ENCODE peak calls at places on chromosome 4, in four cellular contexts. One of them, this sample, is unnamed.

GRCh38 chr4:81471361-81472248 is at the start of gene RASGEF1B:
- DNase-seq in A549: peak
- DNase-seq in H1: peak
- DNase-seq in HepG2: peak
- DNase-seq in this sample: peak

GRCh38 chr4:83328486-83328885 is 6.2 kb downstream of the HPSE start:
- DNase-seq in H1: peak
- DNase-seq in HepG2: no peak
- DNase-seq in A549: no peak
- DNase-seq in this sample: peak

GRCh38 chr4:177508662-177509061 is 66.4 kb upstream of the AGA start:
- DNase-seq in A549: no peak
- DNase-seq in HepG2: no peak
- DNase-seq in H1: no peak
- DNase-seq in this sample: no peak

GRCh38 chr4:55154290-55154880 is 29.0 kb upstream of the KDR start:
- DNase-seq in A549: no peak
- DNase-seq in HepG2: no peak
- DNase-seq in H1: no peak
- DNase-seq in this sample: no peak

GRCh38 chr4:79476196-79476595 is 68.2 kb upstream of the GK2 start:
- DNase-seq in HepG2: no peak
- DNase-seq in A549: no peak
- DNase-seq in H1: no peak
- DNase-seq in this sample: no peak

GRCh38 chr4:108592674-108592986 is 27.7 kb upstream of the RPL34 start:
- DNase-seq in HepG2: peak
- DNase-seq in A549: no peak
- DNase-seq in H1: no peak
- DNase-seq in this sample: no peak

GRCh38 chr4:17276821-17277220 is 235.1 kb downstream of the QDPR start:
- DNase-seq in A549: no peak
- DNase-seq in HepG2: no peak
- DNase-seq in H1: no peak
- DNase-seq in this sample: no peak

GRCh38 chr4:31651541-31651940 is 931.4 kb downstream of the PCDH7 start:
- DNase-seq in H1: no peak
- DNase-seq in HepG2: no peak
- DNase-seq in A549: no peak
- DNase-seq in this sample: no peak

GRCh38 chr4:35250771-35251170 is 993.5 kb downstream of the ARAP2 start:
- DNase-seq in H1: no peak
- DNase-seq in A549: no peak
- DNase-seq in HepG2: no peak
- DNase-seq in this sample: no peak

GRCh38 chr4:137694138-137694537 is 161.8 kb upstream of the PCDH18 start:
- DNase-seq in A549: no peak
- DNase-seq in H1: no peak
- DNase-seq in HepG2: no peak
- DNase-seq in this sample: no peak

GRCh38 chr4:136900706-136901105 is 631.6 kb downstream of the PCDH18 start:
- DNase-seq in H1: no peak
- DNase-seq in A549: no peak
- DNase-seq in HepG2: no peak
- DNase-seq in this sample: no peak

GRCh38 chr4:4502694-4503311 is 39.0 kb downstream of the STX18 start:
- DNase-seq in A549: no peak
- DNase-seq in H1: no peak
- DNase-seq in HepG2: no peak
- DNase-seq in this sample: peak

GRCh38 chr4:121597346-121597934 is 99.3 kb downstream of the ANXA5 start:
- DNase-seq in H1: no peak
- DNase-seq in HepG2: no peak
- DNase-seq in A549: no peak
- DNase-seq in this sample: no peak

GRCh38 chr4:15400276-15400675 is 27.6 kb upstream of the C1QTNF7 start:
- DNase-seq in HepG2: no peak
- DNase-seq in A549: no peak
- DNase-seq in H1: no peak
- DNase-seq in this sample: no peak

GRCh38 chr4:110193822-110194761 is 4.3 kb downstream of the ELOVL6 start:
- DNase-seq in A549: peak
- DNase-seq in H1: peak
- DNase-seq in HepG2: peak
- DNase-seq in this sample: peak

GRCh38 chr4:73345399-73345975 is 58.6 kb upstream of the ALB start:
- DNase-seq in A549: peak
- DNase-seq in HepG2: peak
- DNase-seq in H1: no peak
- DNase-seq in this sample: no peak

GRCh38 chr4:103375278-103375677 is 177.1 kb upstream of the CENPE start:
- DNase-seq in HepG2: no peak
- DNase-seq in H1: no peak
- DNase-seq in A549: no peak
- DNase-seq in this sample: no peak

GRCh38 chr4:121973791-121974190 is 21.9 kb upstream of the TRPC3 start:
- DNase-seq in A549: no peak
- DNase-seq in H1: no peak
- DNase-seq in HepG2: no peak
- DNase-seq in this sample: no peak

GRCh38 chr4:56731857-56732256 is 50.8 kb upstream of the HOPX start:
- DNase-seq in H1: no peak
- DNase-seq in A549: no peak
- DNase-seq in HepG2: no peak
- DNase-seq in this sample: peak

GRCh38 chr4:159103406-159104131 is 690 bp downstream of the RAPGEF2 start:
- DNase-seq in HepG2: no peak
- DNase-seq in H1: peak
- DNase-seq in A549: peak
- DNase-seq in this sample: peak

GRCh38 chr4:124060261-124060918 is 652.1 kb downstream of the ANKRD50 start:
- DNase-seq in H1: no peak
- DNase-seq in A549: no peak
- DNase-seq in HepG2: no peak
- DNase-seq in this sample: no peak

GRCh38 chr4:97585274-97585673 is 558.0 kb downstream of the STPG2 start:
- DNase-seq in H1: no peak
- DNase-seq in HepG2: no peak
- DNase-seq in A549: no peak
- DNase-seq in this sample: no peak

GRCh38 chr4:73620115-73620792 is at the start of gene RASSF6:
- DNase-seq in HepG2: no peak
- DNase-seq in A549: no peak
- DNase-seq in H1: peak
- DNase-seq in this sample: no peak

GRCh38 chr4:146330392-146330791 is 116.1 kb downstream of the REELD1 start:
- DNase-seq in HepG2: no peak
- DNase-seq in H1: no peak
- DNase-seq in A549: no peak
- DNase-seq in this sample: no peak

GRCh38 chr4:109486007-109486406 is 52.4 kb downstream of the SEC24B start:
- DNase-seq in HepG2: no peak
- DNase-seq in H1: no peak
- DNase-seq in A549: no peak
- DNase-seq in this sample: no peak

GRCh38 chr4:86818845-86819244 is 30.3 kb downstream of the SLC10A6 start:
- DNase-seq in HepG2: peak
- DNase-seq in H1: no peak
- DNase-seq in A549: no peak
- DNase-seq in this sample: no peak

DNA sequence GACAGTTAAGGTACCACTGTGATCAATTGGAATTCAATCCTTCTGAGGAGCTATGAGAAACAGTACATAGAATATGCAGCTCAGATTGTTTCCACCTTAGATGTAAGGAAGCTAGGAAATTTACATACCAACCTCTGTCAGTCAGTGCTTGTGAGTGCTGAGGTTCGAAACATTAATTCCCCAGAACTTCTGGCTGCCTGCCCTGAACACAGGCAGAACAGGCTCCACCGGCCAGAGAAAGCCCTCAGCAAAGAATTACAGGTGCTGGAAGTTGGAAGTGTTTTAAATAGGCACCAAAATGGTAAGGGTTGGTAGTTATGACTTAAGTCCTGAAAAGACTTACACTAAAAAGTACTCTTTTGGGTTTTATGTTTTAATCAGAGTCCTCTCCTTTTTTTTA is 651.8 kb downstream of the C4orf33 start:
- DNase-seq in A549: no peak
- DNase-seq in HepG2: no peak
- DNase-seq in H1: no peak
- DNase-seq in this sample: no peak
- TF ChIP-seq PHF8 in A549: no peak
- TF ChIP-seq PHF8 in HepG2: no peak
- TF ChIP-seq PHF8 in H1: no peak
- TF ChIP-seq PHF8 in this sample: no peak

GRCh38 chr4:154328030-154328429 is 163.6 kb downstream of the DCHS2 start:
- DNase-seq in H1: no peak
- DNase-seq in A549: no peak
- DNase-seq in HepG2: no peak
- DNase-seq in this sample: no peak

GRCh38 chr4:154332681-154333421 is 158.7 kb downstream of the DCHS2 start:
- DNase-seq in A549: no peak
- DNase-seq in H1: peak
- DNase-seq in HepG2: no peak
- DNase-seq in this sample: no peak

GRCh38 chr4:154329268-154329858 is 162.2 kb downstream of the DCHS2 start:
- DNase-seq in HepG2: peak
- DNase-seq in H1: no peak
- DNase-seq in A549: no peak
- DNase-seq in this sample: peak

GRCh38 chr4:154335588-154335987 is 156.0 kb downstream of the DCHS2 start:
- DNase-seq in A549: no peak
- DNase-seq in HepG2: no peak
- DNase-seq in H1: no peak
- DNase-seq in this sample: no peak

DNA sequence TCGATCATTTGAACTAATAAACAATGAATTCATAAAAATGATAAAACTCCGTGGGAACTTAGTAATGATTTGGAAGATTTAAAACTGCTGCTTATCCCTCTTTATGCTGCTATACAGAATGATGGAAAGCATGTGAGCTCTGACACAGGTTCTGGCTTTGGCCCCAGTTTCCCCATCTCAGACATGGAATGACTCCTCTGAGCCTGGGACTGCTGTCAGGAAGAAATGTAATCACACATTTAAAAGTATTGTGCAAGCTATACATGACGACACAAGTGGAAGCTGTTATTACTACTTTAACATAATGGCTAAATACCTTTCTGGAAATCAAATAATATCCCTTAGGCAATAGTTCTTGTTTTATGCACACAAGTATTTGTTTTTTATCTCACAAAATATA is 161.7 kb downstream of the DCHS2 start:
- DNase-seq in HepG2: no peak
- DNase-seq in H1: no peak
- DNase-seq in A549: no peak
- DNase-seq in this sample: no peak
- TF ChIP-seq PHF8 in HepG2: no peak
- TF ChIP-seq PHF8 in H1: no peak
- TF ChIP-seq PHF8 in A549: no peak
- TF ChIP-seq PHF8 in this sample: no peak

GRCh38 chr4:119104644-119105273 is 30.9 kb upstream of the MYOZ2 start:
- DNase-seq in A549: no peak
- DNase-seq in HepG2: no peak
- DNase-seq in H1: no peak
- DNase-seq in this sample: no peak
- TF ChIP-seq PHF8 in A549: no peak
- TF ChIP-seq PHF8 in HepG2: no peak
- TF ChIP-seq PHF8 in H1: no peak
- TF ChIP-seq PHF8 in this sample: no peak

DNA sequence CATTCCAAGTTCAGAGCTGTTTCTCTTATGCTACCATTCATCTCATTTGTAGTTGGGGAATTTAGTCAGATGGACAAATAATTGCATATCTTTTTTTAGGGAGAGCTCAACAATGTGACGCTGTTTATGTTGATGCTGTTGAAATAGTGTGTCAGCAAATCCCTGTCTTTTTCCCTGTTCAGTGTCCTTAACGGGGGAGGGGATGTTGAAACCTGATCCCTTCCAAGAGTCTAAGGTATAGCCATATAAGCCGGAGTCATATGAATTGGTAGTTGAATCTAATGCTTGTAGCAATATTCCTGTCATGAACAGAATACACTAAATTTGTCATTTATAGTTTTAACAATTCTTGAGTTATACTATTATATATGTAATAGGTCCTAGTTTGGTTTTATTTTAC is 293.5 kb upstream of the FAT1 start:
- DNase-seq in HepG2: no peak
- DNase-seq in A549: no peak
- DNase-seq in H1: no peak
- DNase-seq in this sample: no peak
- TF ChIP-seq PHF8 in HepG2: no peak
- TF ChIP-seq PHF8 in A549: no peak
- TF ChIP-seq PHF8 in H1: no peak
- TF ChIP-seq PHF8 in this sample: no peak

DNA sequence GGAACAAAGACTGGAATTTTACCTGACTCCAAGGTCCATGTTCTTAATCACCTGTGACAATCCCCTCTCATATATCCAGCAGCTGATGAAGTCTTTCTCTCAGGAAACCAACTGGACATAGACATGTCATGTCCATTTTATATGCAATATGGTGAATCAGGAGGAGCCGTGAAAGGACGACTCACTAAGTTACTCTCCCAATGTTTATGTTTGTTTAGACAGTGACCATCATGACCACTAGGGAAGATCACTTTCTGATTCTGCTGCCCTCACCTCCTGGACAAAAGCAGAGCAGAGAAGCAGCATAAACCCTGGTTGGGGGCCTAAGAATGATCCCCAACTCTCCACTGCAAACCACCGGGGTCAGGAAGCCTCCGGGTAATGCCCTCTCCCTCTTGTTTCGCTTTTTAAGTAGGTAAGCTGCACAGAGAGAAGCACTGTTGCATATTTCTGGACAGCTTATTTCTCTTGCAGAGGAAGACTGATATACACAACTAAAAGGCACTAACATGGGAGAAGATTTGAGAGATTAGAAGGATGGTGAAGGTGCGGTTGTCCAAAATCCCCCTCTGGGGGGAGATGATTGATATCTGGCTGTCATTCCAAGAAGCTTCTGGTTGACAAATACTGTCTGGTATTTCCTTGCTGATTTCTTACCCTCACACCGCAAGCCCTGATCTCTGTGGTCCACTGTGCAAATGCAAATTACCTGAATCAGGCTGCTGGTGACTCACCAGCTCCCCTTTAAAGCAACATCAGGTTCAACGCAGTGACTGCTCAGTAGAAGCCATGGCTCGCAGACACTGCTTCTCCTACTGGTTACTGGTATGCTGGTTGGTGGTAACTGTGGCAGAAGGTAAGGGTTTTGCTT is at the start of gene ODAPH:
- DNase-seq in H1: no peak
- DNase-seq in A549: peak
- DNase-seq in HepG2: no peak
- DNase-seq in this sample: no peak
- TF ChIP-seq PHF8 in H1: no peak
- TF ChIP-seq PHF8 in A549: no peak
- TF ChIP-seq PHF8 in HepG2: no peak
- TF ChIP-seq PHF8 in this sample: no peak